ENCODE peak calls at places on chromosomes 6 and 20, in seven cellular contexts. One of them, this sample, is unnamed.

GRCh38 chr6:142821860-142822259 is 123.1 kb downstream of the HIVEP2 start:
- DNase-seq in thoracic aorta: no peak
- DNase-seq in adrenal gland: peak; percentile 46
- DNase-seq in CD8-positive, alpha-beta memory T cell: no peak
- DNase-seq in body of pancreas: peak; percentile 38
- DNase-seq in astrocyte: no peak
- DNase-seq in PC-3: no peak
- DNase-seq in this sample: no peak

GRCh38 chr6:28597217-28597835 is 71.6 kb downstream of the GPX5 start:
- DNase-seq in thoracic aorta: no peak
- DNase-seq in PC-3: peak; percentile 60
- DNase-seq in adrenal gland: no peak
- DNase-seq in CD8-positive, alpha-beta memory T cell: no peak
- DNase-seq in astrocyte: peak; percentile 46
- DNase-seq in body of pancreas: peak; percentile 26
- DNase-seq in this sample: peak; percentile 54

GRCh38 chr20:34240121-34240520 is 1.1 kb upstream of the ASIP start:
- DNase-seq in body of pancreas: no peak
- DNase-seq in PC-3: no peak
- DNase-seq in astrocyte: no peak
- DNase-seq in CD8-positive, alpha-beta memory T cell: no peak
- DNase-seq in adrenal gland: no peak
- DNase-seq in thoracic aorta: no peak
- DNase-seq in this sample: no peak

GRCh38 chr20:57754190-57754589 is 44.4 kb upstream of the PMEPA1 start:
- DNase-seq in body of pancreas: no peak
- DNase-seq in adrenal gland: no peak
- DNase-seq in astrocyte: no peak
- DNase-seq in CD8-positive, alpha-beta memory T cell: no peak
- DNase-seq in PC-3: no peak
- DNase-seq in thoracic aorta: no peak
- DNase-seq in this sample: no peak

GRCh38 chr6:54056105-54056504 is 55.1 kb upstream of the MLIP start:
- DNase-seq in body of pancreas: no peak
- DNase-seq in PC-3: no peak
- DNase-seq in adrenal gland: no peak
- DNase-seq in CD8-positive, alpha-beta memory T cell: no peak
- DNase-seq in thoracic aorta: no peak
- DNase-seq in astrocyte: no peak
- DNase-seq in this sample: no peak

GRCh38 chr6:163438940-163439335 is 24.4 kb downstream of the QKI start:
- DNase-seq in CD8-positive, alpha-beta memory T cell: peak; percentile 12
- DNase-seq in adrenal gland: peak; percentile 37
- DNase-seq in PC-3: no peak
- DNase-seq in astrocyte: no peak
- DNase-seq in thoracic aorta: no peak
- DNase-seq in body of pancreas: peak; percentile 53
- DNase-seq in this sample: peak; percentile 44

GRCh38 chr6:16130932-16131387 is 2.1 kb downstream of the MYLIP start:
- DNase-seq in astrocyte: peak; percentile 79
- DNase-seq in body of pancreas: peak; percentile 55
- DNase-seq in PC-3: peak; percentile 72
- DNase-seq in CD8-positive, alpha-beta memory T cell: peak; percentile 12
- DNase-seq in thoracic aorta: no peak
- DNase-seq in adrenal gland: no peak
- DNase-seq in this sample: peak; percentile 84

GRCh38 chr6:139588076-139588639 is 213.7 kb upstream of the CITED2 start:
- DNase-seq in adrenal gland: no peak
- DNase-seq in body of pancreas: peak; percentile 89
- DNase-seq in thoracic aorta: no peak
- DNase-seq in PC-3: peak; percentile 61
- DNase-seq in astrocyte: peak; percentile 83
- DNase-seq in CD8-positive, alpha-beta memory T cell: no peak
- DNase-seq in this sample: peak; percentile 85

GRCh38 chr6:56890683-56891429 is 64.1 kb upstream of the BEND6 start:
- DNase-seq in body of pancreas: no peak
- DNase-seq in thoracic aorta: no peak
- DNase-seq in CD8-positive, alpha-beta memory T cell: no peak
- DNase-seq in PC-3: peak; percentile 71
- DNase-seq in astrocyte: peak; percentile 91
- DNase-seq in adrenal gland: no peak
- DNase-seq in this sample: peak; percentile 94

GRCh38 chr6:151054304-151054703 is 185.5 kb upstream of the AKAP12 start:
- DNase-seq in CD8-positive, alpha-beta memory T cell: no peak
- DNase-seq in body of pancreas: no peak
- DNase-seq in astrocyte: peak; percentile 36
- DNase-seq in thoracic aorta: no peak
- DNase-seq in adrenal gland: peak; percentile 55
- DNase-seq in PC-3: no peak
- DNase-seq in this sample: peak; percentile 80

GRCh38 chr6:23940466-23940865 is 185.5 kb upstream of the NRSN1 start:
- DNase-seq in adrenal gland: no peak
- DNase-seq in body of pancreas: no peak
- DNase-seq in astrocyte: peak; percentile 2
- DNase-seq in thoracic aorta: no peak
- DNase-seq in PC-3: no peak
- DNase-seq in CD8-positive, alpha-beta memory T cell: no peak
- DNase-seq in this sample: no peak

GRCh38 chr20:32470025-32470861 is 112.1 kb downstream of the ASXL1 start:
- DNase-seq in PC-3: peak; percentile 38
- DNase-seq in astrocyte: peak; percentile 83
- DNase-seq in adrenal gland: peak; percentile 80
- DNase-seq in body of pancreas: peak; percentile 29
- DNase-seq in thoracic aorta: no peak
- DNase-seq in CD8-positive, alpha-beta memory T cell: no peak
- DNase-seq in this sample: peak; percentile 58

GRCh38 chr20:4226330-4227084 is 211.1 kb upstream of the RNF24 start:
- DNase-seq in thoracic aorta: no peak
- DNase-seq in body of pancreas: no peak
- DNase-seq in astrocyte: no peak
- DNase-seq in CD8-positive, alpha-beta memory T cell: no peak
- DNase-seq in adrenal gland: no peak
- DNase-seq in PC-3: no peak
- DNase-seq in this sample: no peak

GRCh38 chr20:58447733-58448391 is 58.8 kb downstream of the VAPB start:
- DNase-seq in thoracic aorta: no peak
- DNase-seq in body of pancreas: peak; percentile 63
- DNase-seq in adrenal gland: peak; percentile 66
- DNase-seq in PC-3: peak; percentile 86
- DNase-seq in CD8-positive, alpha-beta memory T cell: peak; percentile 21
- DNase-seq in astrocyte: peak; percentile 19
- DNase-seq in this sample: peak; percentile 62

GRCh38 chr6:34072727-34073126 is 73.2 kb downstream of the GRM4 start:
- DNase-seq in CD8-positive, alpha-beta memory T cell: no peak
- DNase-seq in body of pancreas: no peak
- DNase-seq in astrocyte: no peak
- DNase-seq in PC-3: no peak
- DNase-seq in adrenal gland: no peak
- DNase-seq in thoracic aorta: no peak
- DNase-seq in this sample: no peak

GRCh38 chr6:30555428-30556005 is 772 bp downstream of the GNL1 start:
- DNase-seq in body of pancreas: peak; percentile 56
- DNase-seq in adrenal gland: peak; percentile 57
- DNase-seq in PC-3: no peak
- DNase-seq in CD8-positive, alpha-beta memory T cell: no peak
- DNase-seq in thoracic aorta: no peak
- DNase-seq in astrocyte: peak; percentile 13
- DNase-seq in this sample: peak; percentile 44

GRCh38 chr6:131744432-131744831 is 33.6 kb upstream of the CTAGE9 start:
- DNase-seq in PC-3: no peak
- DNase-seq in body of pancreas: no peak
- DNase-seq in astrocyte: no peak
- DNase-seq in CD8-positive, alpha-beta memory T cell: no peak
- DNase-seq in thoracic aorta: no peak
- DNase-seq in adrenal gland: no peak
- DNase-seq in this sample: no peak

GRCh38 chr20:36091561-36092423 is 62.7 kb upstream of the EPB41L1 start:
- DNase-seq in adrenal gland: no peak
- DNase-seq in CD8-positive, alpha-beta memory T cell: no peak
- DNase-seq in thoracic aorta: no peak
- DNase-seq in body of pancreas: peak; percentile 39
- DNase-seq in astrocyte: no peak
- DNase-seq in PC-3: peak; percentile 18
- DNase-seq in this sample: no peak

GRCh38 chr6:163577404-163577803 is 162.9 kb downstream of the QKI start:
- DNase-seq in PC-3: no peak
- DNase-seq in adrenal gland: no peak
- DNase-seq in CD8-positive, alpha-beta memory T cell: no peak
- DNase-seq in body of pancreas: no peak
- DNase-seq in thoracic aorta: no peak
- DNase-seq in astrocyte: no peak
- DNase-seq in this sample: no peak

GRCh38 chr6:164013480-164014208 is 599.1 kb downstream of the QKI start:
- DNase-seq in adrenal gland: no peak
- DNase-seq in body of pancreas: no peak
- DNase-seq in thoracic aorta: no peak
- DNase-seq in PC-3: no peak
- DNase-seq in CD8-positive, alpha-beta memory T cell: no peak
- DNase-seq in astrocyte: peak; percentile 20
- DNase-seq in this sample: no peak

GRCh38 chr6:69729870-69730449 is 66.8 kb downstream of the LMBRD1 start:
- DNase-seq in body of pancreas: no peak
- DNase-seq in astrocyte: no peak
- DNase-seq in thoracic aorta: no peak
- DNase-seq in CD8-positive, alpha-beta memory T cell: no peak
- DNase-seq in PC-3: peak; percentile 8
- DNase-seq in adrenal gland: no peak
- DNase-seq in this sample: no peak

GRCh38 chr6:168035661-168036616 is 38.5 kb downstream of the KIF25 start:
- DNase-seq in astrocyte: peak; percentile 78
- DNase-seq in CD8-positive, alpha-beta memory T cell: no peak
- DNase-seq in adrenal gland: peak; percentile 27
- DNase-seq in body of pancreas: no peak
- DNase-seq in PC-3: peak; percentile 30
- DNase-seq in thoracic aorta: no peak
- DNase-seq in this sample: peak; percentile 40

GRCh38 chr6:139996253-139996834 is 621.9 kb upstream of the CITED2 start:
- DNase-seq in CD8-positive, alpha-beta memory T cell: no peak
- DNase-seq in adrenal gland: no peak
- DNase-seq in thoracic aorta: no peak
- DNase-seq in PC-3: no peak
- DNase-seq in body of pancreas: peak; percentile 25
- DNase-seq in astrocyte: no peak
- DNase-seq in this sample: peak; percentile 31

GRCh38 chr6:43951756-43952675 is 175.2 kb downstream of the MRPL14 start:
- DNase-seq in PC-3: no peak
- DNase-seq in body of pancreas: no peak
- DNase-seq in adrenal gland: peak; percentile 41
- DNase-seq in CD8-positive, alpha-beta memory T cell: no peak
- DNase-seq in astrocyte: peak; percentile 17
- DNase-seq in thoracic aorta: no peak
- DNase-seq in this sample: no peak

GRCh38 chr6:43953256-43953655 is 174.0 kb downstream of the MRPL14 start:
- DNase-seq in thoracic aorta: no peak
- DNase-seq in astrocyte: no peak
- DNase-seq in CD8-positive, alpha-beta memory T cell: no peak
- DNase-seq in PC-3: no peak
- DNase-seq in adrenal gland: no peak
- DNase-seq in body of pancreas: no peak
- DNase-seq in this sample: no peak

GRCh38 chr6:43952746-43953145 is 174.5 kb downstream of the MRPL14 start:
- DNase-seq in body of pancreas: no peak
- DNase-seq in adrenal gland: peak; percentile 34
- DNase-seq in astrocyte: no peak
- DNase-seq in thoracic aorta: no peak
- DNase-seq in CD8-positive, alpha-beta memory T cell: no peak
- DNase-seq in PC-3: no peak
- DNase-seq in this sample: no peak

GRCh38 chr6:43954311-43955131 is 172.7 kb downstream of the MRPL14 start:
- DNase-seq in astrocyte: no peak
- DNase-seq in body of pancreas: no peak
- DNase-seq in PC-3: no peak
- DNase-seq in CD8-positive, alpha-beta memory T cell: no peak
- DNase-seq in adrenal gland: peak; percentile 89
- DNase-seq in thoracic aorta: no peak
- DNase-seq in this sample: no peak

GRCh38 chr6:43953794-43954310 is 173.4 kb downstream of the MRPL14 start:
- DNase-seq in PC-3: no peak
- DNase-seq in thoracic aorta: no peak
- DNase-seq in body of pancreas: peak; percentile 49
- DNase-seq in CD8-positive, alpha-beta memory T cell: no peak
- DNase-seq in adrenal gland: peak; percentile 82
- DNase-seq in astrocyte: no peak
- DNase-seq in this sample: no peak
- H3K27ac ChIP-seq in PC-3: no peak overlapping the region
- H3K27ac ChIP-seq in thoracic aorta: no peak overlapping the region
- H3K27ac ChIP-seq in body of pancreas: no peak overlapping the region
- H3K27ac ChIP-seq in CD8-positive, alpha-beta memory T cell: no peak overlapping the region
- H3K27ac ChIP-seq in adrenal gland: peak overlapping the region; percentile 53
- H3K27ac ChIP-seq in astrocyte: no peak overlapping the region
- H3K27ac ChIP-seq in this sample: no peak overlapping the region

GRCh38 chr6:144286503-144287393 is 1.6 kb downstream of the UTRN start:
- DNase-seq in adrenal gland: peak; percentile 90
- DNase-seq in astrocyte: peak; percentile 94
- DNase-seq in thoracic aorta: peak; percentile 21
- DNase-seq in PC-3: peak; percentile 97
- DNase-seq in body of pancreas: peak; percentile 91
- DNase-seq in CD8-positive, alpha-beta memory T cell: no peak
- DNase-seq in this sample: peak; percentile 96
- H3K27ac ChIP-seq in adrenal gland: peak overlapping the region; percentile 88
- H3K27ac ChIP-seq in astrocyte: peak overlapping the region; percentile 88
- H3K27ac ChIP-seq in thoracic aorta: peak overlapping the region; percentile 92
- H3K27ac ChIP-seq in PC-3: peak overlapping the region; percentile 94
- H3K27ac ChIP-seq in body of pancreas: peak overlapping the region; percentile 99
- H3K27ac ChIP-seq in CD8-positive, alpha-beta memory T cell: no peak overlapping the region
- H3K27ac ChIP-seq in this sample: peak overlapping the region; percentile 79

DNA sequence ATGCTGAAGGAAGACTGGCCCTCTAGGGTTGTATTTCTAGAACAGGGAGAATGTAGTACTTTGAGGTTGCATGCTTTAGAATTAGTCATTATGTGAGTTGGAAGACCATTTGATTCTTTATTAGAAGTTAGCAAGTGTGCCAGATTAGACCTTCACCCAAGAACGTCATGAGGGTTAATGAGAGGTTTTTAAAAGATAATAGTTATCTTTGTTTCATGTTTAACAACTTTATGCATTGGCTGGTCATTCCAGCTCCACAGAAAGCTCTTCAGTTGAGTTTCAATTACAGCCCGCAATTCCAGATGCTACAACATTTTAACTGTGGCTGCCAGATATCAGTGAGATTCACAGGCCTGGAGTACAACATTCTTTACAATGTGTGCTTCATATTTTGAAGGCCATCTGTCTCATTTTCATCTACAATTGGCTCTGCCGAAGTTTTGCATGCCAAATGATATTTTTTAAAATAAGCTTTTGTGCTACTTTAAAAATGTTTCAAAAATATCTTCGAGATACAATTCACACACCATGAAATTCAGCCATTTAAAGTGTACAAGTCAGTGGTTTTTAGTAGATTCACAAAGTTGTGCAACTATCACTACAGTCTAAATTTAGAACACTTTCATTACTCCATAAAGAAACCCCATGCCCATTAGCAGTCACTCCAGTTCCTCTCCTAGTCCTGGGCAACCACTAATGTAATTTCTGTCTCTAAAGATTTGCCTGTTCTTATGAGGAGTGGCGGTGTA is 61.1 kb upstream of the FBXO30 start:
- DNase-seq in CD8-positive, alpha-beta memory T cell: no peak
- DNase-seq in thoracic aorta: no peak
- DNase-seq in PC-3: no peak
- DNase-seq in astrocyte: peak; percentile 12
- DNase-seq in body of pancreas: no peak
- DNase-seq in adrenal gland: no peak
- DNase-seq in this sample: peak; percentile 26
- H3K27ac ChIP-seq in CD8-positive, alpha-beta memory T cell: no peak overlapping the region
- H3K27ac ChIP-seq in thoracic aorta: peak overlapping the region; percentile 39
- H3K27ac ChIP-seq in PC-3: no peak overlapping the region
- H3K27ac ChIP-seq in astrocyte: no peak overlapping the region
- H3K27ac ChIP-seq in body of pancreas: no peak overlapping the region
- H3K27ac ChIP-seq in adrenal gland: no peak overlapping the region
- H3K27ac ChIP-seq in this sample: no peak overlapping the region

GRCh38 chr6:141164042-141164748 is 968.5 kb upstream of the GJE1 start:
- DNase-seq in thoracic aorta: no peak
- DNase-seq in astrocyte: no peak
- DNase-seq in PC-3: peak; percentile 18
- DNase-seq in adrenal gland: no peak
- DNase-seq in CD8-positive, alpha-beta memory T cell: no peak
- DNase-seq in body of pancreas: peak; percentile 14
- DNase-seq in this sample: peak; percentile 76
- H3K27ac ChIP-seq in thoracic aorta: no peak overlapping the region
- H3K27ac ChIP-seq in astrocyte: no peak overlapping the region
- H3K27ac ChIP-seq in PC-3: no peak overlapping the region
- H3K27ac ChIP-seq in adrenal gland: no peak overlapping the region
- H3K27ac ChIP-seq in CD8-positive, alpha-beta memory T cell: no peak overlapping the region
- H3K27ac ChIP-seq in body of pancreas: no peak overlapping the region
- H3K27ac ChIP-seq in this sample: no peak overlapping the region

This sample was measured in fibroblast of lung.